ENCODE peak calls at places on chromosomes 7 and 10, in five cellular contexts. B, D, L, A and E are unnamed samples.

GRCh38 chr10:119919271-119919670 is 26.7 kb downstream of the SEC23IP start:
- DNase-seq in B (no peak), D (no peak), A (peak; percentile 21), L (no peak), E (no peak)

GRCh38 chr10:58515296-58515956 is 2.8 kb downstream of the BICC1 start:
- DNase-seq in A (no peak), L (no peak), B (no peak), D (no peak), E (no peak)

GRCh38 chr7:100493476-100494264 is 9.9 kb downstream of the NYAP1 start:
- DNase-seq in L (no peak), B (peak; percentile 51), D (peak; percentile 68), A (peak; percentile 24), E (peak; percentile 77)

GRCh38 chr7:155919400-155920067 is 107.3 kb upstream of the SHH start:
- DNase-seq in B (no peak), A (no peak), L (no peak), D (no peak), E (no peak)

GRCh38 chr7:127980901-127981300 is 50.3 kb downstream of the LRRC4 start:
- DNase-seq in A (no peak), B (no peak), D (no peak), L (no peak), E (no peak)

GRCh38 chr10:100882681-100883321 is 30.0 kb upstream of the SLF2 start:
- DNase-seq in A (peak; percentile 84), L (no peak), D (no peak), B (no peak), E (no peak)

GRCh38 chr7:5598769-5599371 is 175.2 kb upstream of the TNRC18 start:
- DNase-seq in L (peak; percentile 43), A (no peak), B (no peak), D (peak; percentile 93), E (peak; percentile 55)

GRCh38 chr7:17902599-17902998 is 37.7 kb downstream of the SNX13 start:
- DNase-seq in A (no peak), L (no peak), D (no peak), B (no peak), E (no peak)

GRCh38 chr7:11638026-11638774 is 193.8 kb downstream of the THSD7A start:
- DNase-seq in D (no peak), B (no peak), L (no peak), A (no peak), E (no peak)

GRCh38 chr7:139730746-139731612 is 46.8 kb downstream of the HIPK2 start:
- DNase-seq in A (peak; percentile 90), B (no peak), D (peak; percentile 76), L (no peak), E (no peak)

GRCh38 chr7:120725376-120726039 is 132.4 kb downstream of the TSPAN12 start:
- DNase-seq in B (no peak), A (peak; percentile 67), D (peak; percentile 49), L (peak; percentile 71), E (no peak)

GRCh38 chr10:84447701-84448400 is 119.5 kb downstream of the CCSER2 start:
- DNase-seq in D (no peak), L (no peak), A (no peak), B (no peak), E (no peak)

GRCh38 chr10:16520900-16521299 is 779 bp downstream of the C1QL3 start:
- DNase-seq in L (peak; percentile 33), A (peak; percentile 44), D (no peak), B (peak; percentile 54), E (peak; percentile 57)

GRCh38 chr10:12412671-12413368 is 63.5 kb downstream of the CAMK1D start:
- DNase-seq in A (no peak), D (no peak), B (no peak), L (no peak), E (no peak)

GRCh38 chr10:100186253-100186780 is 488 bp upstream of the ERLIN1 start:
- DNase-seq in L (peak; percentile 34), B (peak; percentile 27), A (peak; percentile 75), D (peak; percentile 83), E (peak; percentile 36)

GRCh38 chr10:44756235-44756634 is 154.9 kb upstream of the TMEM72 start:
- DNase-seq in B (no peak), L (no peak), A (peak; percentile 75), D (no peak), E (no peak)

GRCh38 chr10:114714281-114714741 is 56.2 kb upstream of the ABLIM1 start:
- DNase-seq in A (peak; percentile 89), D (no peak), L (peak; percentile 95), B (no peak), E (no peak)

GRCh38 chr10:44958196-44958896 is 1.3 kb upstream of the RASSF4 start:
- DNase-seq in L (no peak), A (peak; percentile 69), D (no peak), B (no peak), E (no peak)

GRCh38 chr10:29317027-29317420 is 28.2 kb downstream of the LYZL1 start:
- DNase-seq in D (peak; percentile 23), A (peak; percentile 54), L (no peak), B (no peak), E (no peak)

GRCh38 chr7:45402480-45403218 is 171.5 kb upstream of the ADCY1 start:
- DNase-seq in D (peak; percentile 99), L (no peak), A (peak; percentile 64), B (no peak), E (no peak)

GRCh38 chr7:69534461-69535041 is 63.7 kb upstream of the AUTS2 start:
- DNase-seq in D (no peak), A (no peak), L (no peak), B (no peak), E (no peak)

GRCh38 chr10:88385601-88386203 is 197.4 kb downstream of the RNLS start:
- DNase-seq in B (no peak), D (peak; percentile 92), L (no peak), A (no peak), E (no peak)

GRCh38 chr7:100888988-100889760 is at the start of gene UFSP1:
- DNase-seq in B (peak; percentile 58), L (peak; percentile 80), D (no peak), A (no peak), E (peak; percentile 76)

GRCh38 chr7:105738133-105738532 is 138.3 kb downstream of the ATXN7L1 start:
- DNase-seq in D (no peak), A (no peak), L (no peak), B (no peak), E (no peak)

GRCh38 chr7:39621261-39621660 is 2.1 kb upstream of the RALA start:
- DNase-seq in A (peak; percentile 95), B (no peak), L (no peak), D (peak; percentile 48), E (no peak)

GRCh38 chr7:130632111-130632510 is 36.4 kb downstream of the COPG2 start:
- DNase-seq in L (no peak), A (peak; percentile 64), D (no peak), B (no peak), E (no peak)

GRCh38 chr7:133887459-133887858 is 239.7 kb upstream of the LRGUK start:
- DNase-seq in A (no peak), L (no peak), B (no peak), D (no peak), E (no peak)

GRCh38 chr7:107813524-107813923 is 10.5 kb upstream of the SLC26A3 start:
- DNase-seq in B (no peak), D (no peak), A (no peak), L (no peak), E (no peak)

GRCh38 chr10:10589540-10589939 is 428.1 kb upstream of the CELF2 start:
- DNase-seq in D (no peak), L (no peak), A (peak; percentile 94), B (no peak), E (no peak)

GRCh38 chr7:34759477-34760125 is 101.6 kb downstream of the NPSR1 start:
- DNase-seq in L (peak; percentile 55), D (peak; percentile 51), A (peak; percentile 64), B (peak; percentile 22), E (peak; percentile 13)

GRCh38 chr7:123816916-123817315 is 28.1 kb upstream of the HYAL4 start:
- DNase-seq in A (no peak), L (no peak), D (no peak), B (no peak), E (no peak)
- TF ChIP-seq CTCF in A (no peak), L (no peak), D (no peak), B (no peak), E (no peak)

DNA sequence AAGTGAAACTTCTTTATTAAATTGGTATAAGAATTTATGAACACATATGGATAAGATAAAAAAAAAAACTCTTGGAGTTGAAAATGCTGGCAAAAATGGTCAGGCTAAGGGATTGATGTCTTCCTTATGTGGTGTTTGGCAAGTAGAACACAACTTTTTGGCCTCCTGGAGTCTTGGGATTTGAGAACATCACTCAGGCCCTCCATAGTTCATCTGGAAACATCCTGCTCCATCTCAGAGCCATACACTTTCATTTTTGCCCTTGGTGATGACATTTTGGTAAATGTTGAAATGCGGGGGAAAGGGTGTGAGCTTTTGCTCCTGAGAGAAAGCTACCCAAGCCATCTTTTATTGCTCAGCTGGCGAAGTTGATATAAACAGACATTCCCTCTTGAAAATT is 27.5 kb upstream of the BTBD16 start:
- DNase-seq in L (no peak), B (no peak), D (no peak), A (no peak), E (no peak)
- TF ChIP-seq CTCF in L (no peak), B (no peak), D (no peak), A (no peak), E (no peak)

DNA sequence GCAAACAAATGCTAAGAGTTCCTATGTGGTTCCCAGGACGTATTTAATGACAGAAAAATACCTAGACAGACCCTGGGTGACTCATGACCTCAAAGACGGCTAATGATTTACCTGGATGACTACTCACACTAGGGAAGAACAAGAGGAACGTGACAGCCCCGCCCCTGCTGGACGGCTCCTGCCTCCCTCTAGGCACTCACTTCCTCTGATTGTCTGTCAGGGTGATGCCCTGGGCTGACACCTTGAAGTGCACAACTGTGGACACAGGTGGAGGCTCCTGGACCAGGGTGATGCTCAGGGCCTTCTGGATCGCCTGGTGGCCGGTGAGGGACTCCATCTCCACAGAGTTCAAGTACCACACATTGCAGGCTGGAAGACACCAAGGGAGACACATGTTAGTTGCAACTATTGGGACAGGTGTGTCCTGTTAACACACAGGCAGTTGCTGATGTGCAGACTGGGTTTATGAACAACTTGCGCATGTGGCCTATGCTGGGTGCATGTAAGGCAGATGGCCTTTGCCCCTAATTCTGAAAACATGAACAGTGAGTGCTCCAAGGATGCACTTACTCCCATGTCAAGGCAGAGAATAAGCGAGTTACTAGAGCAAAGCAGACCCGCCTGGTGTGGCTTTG is 298.3 kb downstream of the TNS3 start:
- DNase-seq in B (no peak), D (no peak), L (no peak), A (no peak), E (no peak)
- TF ChIP-seq CTCF in B (no peak), D (no peak), L (no peak), A (no peak), E (no peak)

DNA sequence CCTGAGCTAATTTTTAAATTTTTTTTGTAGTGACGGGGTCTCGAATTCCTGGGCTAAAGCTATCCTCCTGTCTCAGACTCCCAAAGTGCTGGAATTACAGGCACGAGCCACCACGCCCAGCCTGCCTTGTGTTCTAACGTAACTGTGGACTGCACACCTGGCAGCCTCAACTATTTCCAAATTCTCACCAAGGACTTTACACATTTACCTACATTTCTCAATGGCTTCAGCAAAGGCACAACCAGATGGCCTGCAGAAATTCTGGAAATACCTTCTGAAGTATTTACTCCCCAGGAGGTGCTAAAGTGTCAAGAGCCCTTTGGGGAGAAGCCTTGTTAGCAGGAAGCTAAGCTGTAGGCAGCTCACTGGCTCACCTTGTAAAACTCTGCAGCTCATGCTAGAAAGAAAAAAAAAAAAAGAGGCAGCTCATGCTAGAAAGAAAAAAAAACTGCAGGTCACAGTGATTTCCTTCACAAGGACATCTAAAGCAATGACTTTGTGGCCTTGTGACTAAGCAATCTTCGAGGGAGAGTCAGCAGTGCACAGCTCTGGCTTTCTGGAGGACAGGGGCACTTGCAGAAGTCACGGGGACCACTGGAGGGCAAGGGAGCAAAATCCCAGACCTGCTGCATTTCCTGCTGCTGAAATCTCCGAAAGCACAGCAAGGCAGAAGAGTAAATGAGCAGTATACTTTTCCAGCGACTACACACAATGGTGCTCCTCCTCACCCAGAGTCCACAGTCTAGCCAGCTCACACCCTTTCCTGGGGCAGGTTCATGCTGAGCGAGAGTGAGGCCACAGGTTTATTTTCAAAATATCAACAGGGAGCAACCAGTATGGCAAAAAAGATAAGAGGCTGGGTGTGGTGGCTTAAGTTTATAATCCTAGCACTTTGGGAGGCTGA is 40.4 kb downstream of the BAIAP2L1 start:
- DNase-seq in B (peak; percentile 37), D (peak; percentile 37), A (no peak), L (peak; percentile 49), E (no peak)
- TF ChIP-seq CTCF in B (no peak), D (no peak), A (no peak), L (no peak), E (no peak)